ENCODE peak calls at places on chromosomes 5 and 9, in ten cellular contexts. B is GM03348; S is MG63; X is activated gamma-delta T cell treated with Interleukin-2 at 50 U/mL for 16 hours; V is dermis blood vessel endothelial cell; O is A549; L is activated CD4-positive, alpha-beta T cell treated with anti-CD3 and anti-CD28 coated beads for 24 hours; Z is left ventricle myocardium inferior; Q is NCI-H2081; I is ACHN. G is an unnamed sample.

GRCh38 chr5:95471922-95472321 is 80.8 kb downstream of the FAM81B start:
- DNase-seq in L (no peak), B (peak), V (no peak), X (no peak), I (no peak), Q (no peak), Z (no peak), O (no peak), S (no peak), G (no peak)

GRCh38 chr5:65172486-65173129 is 309.1 kb downstream of the ADAMTS6 start:
- DNase-seq in B (peak), Q (no peak), I (no peak), O (no peak), Z (no peak), V (peak), S (no peak), X (no peak), L (peak), G (no peak)

GRCh38 chr5:54774281-54775171 is 210.9 kb downstream of the ESM1 start:
- DNase-seq in O (no peak), I (no peak), V (no peak), L (no peak), X (no peak), B (peak), Z (peak), Q (no peak), S (peak), G (no peak)

GRCh38 chr9:111298831-111299603 is 31.0 kb downstream of the OR2K2 start:
- DNase-seq in Z (peak), X (no peak), S (peak), V (peak), O (peak), B (peak), L (no peak), Q (peak), I (peak), G (peak)

GRCh38 chr5:5291357-5291756 is 131.1 kb upstream of the ICE1 start:
- DNase-seq in Q (no peak), I (no peak), Z (no peak), X (no peak), B (peak), V (no peak), L (no peak), O (no peak), S (no peak), G (no peak)

GRCh38 chr5:1751026-1751863 is 48.4 kb downstream of the MRPL36 start:
- DNase-seq in V (no peak), I (no peak), X (no peak), O (no peak), Z (no peak), B (no peak), S (no peak), L (no peak), Q (no peak), G (no peak)

GRCh38 chr5:74116266-74116665 is 490.3 kb downstream of the ARHGEF28 start:
- DNase-seq in Q (no peak), Z (no peak), I (no peak), X (no peak), S (no peak), L (no peak), B (no peak), O (no peak), V (no peak), G (no peak)

GRCh38 chr5:36414869-36415282 is 113.2 kb upstream of the RANBP3L start:
- DNase-seq in O (no peak), X (no peak), Q (peak), V (peak), L (no peak), I (peak), B (peak), Z (no peak), S (no peak), G (peak)

GRCh38 chr5:67156976-67157583 is 39.5 kb downstream of the CD180 start:
- DNase-seq in Z (no peak), I (peak), V (peak), X (peak), Q (no peak), S (no peak), O (peak), B (peak), L (peak), G (peak)

GRCh38 chr5:148734518-148734917 is 80.2 kb upstream of the HTR4 start:
- DNase-seq in O (no peak), V (peak), Q (no peak), X (no peak), Z (no peak), I (no peak), S (no peak), B (no peak), L (no peak), G (no peak)

GRCh38 chr9:19788152-19788551 is 685 bp downstream of the SLC24A2 start:
- DNase-seq in S (no peak), V (no peak), Q (peak), X (no peak), Z (no peak), B (no peak), L (no peak), I (no peak), O (no peak), G (peak)

GRCh38 chr9:36213387-36213786 is 22.7 kb downstream of the CLTA start:
- DNase-seq in Q (no peak), I (no peak), O (no peak), S (no peak), V (no peak), L (no peak), B (no peak), Z (no peak), X (no peak), G (no peak)

GRCh38 chr9:109640232-109641078 is 139.5 kb upstream of the PALM2AKAP2 start:
- DNase-seq in S (peak), O (peak), X (no peak), L (no peak), B (peak), Z (peak), V (no peak), Q (peak), I (peak), G (peak)

GRCh38 chr5:94916619-94917018 is 298.1 kb downstream of the SLF1 start:
- DNase-seq in V (no peak), B (no peak), O (no peak), L (no peak), Z (no peak), Q (no peak), I (no peak), S (no peak), X (no peak), G (no peak)

GRCh38 chr9:121807069-121807917 is 155.9 kb downstream of the DAB2IP start:
- DNase-seq in Z (no peak), O (no peak), I (no peak), L (no peak), S (no peak), V (no peak), Q (no peak), X (no peak), B (no peak), G (no peak)

GRCh38 chr5:90097082-90097477 is 312.5 kb downstream of the CETN3 start:
- DNase-seq in S (no peak), Z (no peak), Q (no peak), X (no peak), V (no peak), I (no peak), L (no peak), O (no peak), B (no peak), G (no peak)

GRCh38 chr9:121783523-121784507 is 132.4 kb downstream of the DAB2IP start:
- DNase-seq in I (no peak), L (no peak), B (no peak), S (no peak), X (no peak), V (no peak), Q (no peak), O (no peak), Z (no peak), G (no peak)

GRCh38 chr9:99030082-99030481 is 74.8 kb upstream of the TGFBR1 start:
- DNase-seq in I (no peak), L (no peak), Q (no peak), V (no peak), X (no peak), S (peak), O (no peak), Z (no peak), B (peak), G (no peak)

GRCh38 chr5:143554918-143555477 is 151.5 kb upstream of the NR3C1 start:
- DNase-seq in Z (no peak), Q (no peak), I (no peak), L (no peak), B (no peak), O (no peak), S (peak), V (no peak), X (no peak), G (no peak)

GRCh38 chr9:134525841-134526797 is 115.5 kb upstream of the COL5A1 start:
- DNase-seq in X (no peak), Q (no peak), Z (peak), V (no peak), I (no peak), O (no peak), B (peak), S (peak), L (no peak), G (no peak)

GRCh38 chr9:133275105-133276000 is at the start of gene ABO:
- DNase-seq in V (peak), B (no peak), X (no peak), I (peak), Z (peak), O (no peak), L (no peak), Q (no peak), S (no peak), G (no peak)

GRCh38 chr9:125970340-125970739 is 223.2 kb downstream of the PBX3 start:
- DNase-seq in S (no peak), B (no peak), O (no peak), L (no peak), V (no peak), Z (no peak), Q (no peak), I (no peak), X (no peak), G (no peak)

GRCh38 chr9:92633879-92634278 is 36.1 kb downstream of the IPPK start:
- DNase-seq in B (no peak), Q (no peak), I (no peak), L (no peak), S (no peak), X (no peak), Z (no peak), O (no peak), V (no peak), G (no peak)

GRCh38 chr5:40006260-40006659 is 581.5 kb upstream of the DAB2 start:
- DNase-seq in Z (no peak), B (no peak), L (no peak), X (no peak), Q (no peak), V (no peak), O (no peak), S (no peak), I (no peak), G (no peak)

GRCh38 chr5:171770153-171770552 is 15.5 kb upstream of the SMIM23 start:
- DNase-seq in L (no peak), I (no peak), X (no peak), O (no peak), S (no peak), B (no peak), V (no peak), Z (no peak), Q (no peak), G (no peak)

GRCh38 chr5:113337515-113338140 is 97.2 kb downstream of the TSSK1B start:
- DNase-seq in O (no peak), I (no peak), Z (no peak), L (no peak), B (no peak), V (no peak), Q (no peak), X (no peak), S (peak), G (no peak)